ENCODE peak calls at places on chromosomes 16 and 17, in four cellular contexts. One of them, this sample, is unnamed.

GRCh38 chr17:48636177-48637018 is 10.2 kb upstream of the HOXB9 start:
- DNase-seq in RKO: no peak
- DNase-seq in AG09319: no peak
- DNase-seq in GM13976: peak
- DNase-seq in this sample: peak

GRCh38 chr17:73311428-73311780 is 397 bp downstream of the CDC42EP4 start:
- DNase-seq in RKO: no peak
- DNase-seq in AG09319: no peak
- DNase-seq in GM13976: no peak
- DNase-seq in this sample: no peak

GRCh38 chr16:57755061-57755684 is 19.6 kb downstream of the KATNB1 start:
- DNase-seq in RKO: no peak
- DNase-seq in AG09319: no peak
- DNase-seq in GM13976: no peak
- DNase-seq in this sample: no peak

GRCh38 chr17:54172654-54173316 is 350.1 kb downstream of the KIF2B start:
- DNase-seq in RKO: peak
- DNase-seq in AG09319: no peak
- DNase-seq in GM13976: no peak
- DNase-seq in this sample: no peak

GRCh38 chr16:12236491-12237030 is 260.0 kb downstream of the SNX29 start:
- DNase-seq in RKO: peak
- DNase-seq in AG09319: no peak
- DNase-seq in GM13976: no peak
- DNase-seq in this sample: no peak

GRCh38 chr17:41907185-41907556 is 11.6 kb downstream of the ACLY start:
- DNase-seq in RKO: no peak
- DNase-seq in AG09319: peak
- DNase-seq in GM13976: no peak
- DNase-seq in this sample: no peak

GRCh38 chr17:79752175-79752574 is 21.4 kb downstream of the ENPP7 start:
- DNase-seq in RKO: no peak
- DNase-seq in AG09319: no peak
- DNase-seq in GM13976: no peak
- DNase-seq in this sample: no peak

GRCh38 chr16:12629271-12629670 is 174.4 kb downstream of the CPPED1 start:
- DNase-seq in RKO: no peak
- DNase-seq in AG09319: no peak
- DNase-seq in GM13976: no peak
- DNase-seq in this sample: no peak

GRCh38 chr17:77392376-77393273 is 251.9 kb downstream of the SEC14L1 start:
- DNase-seq in RKO: no peak
- DNase-seq in AG09319: no peak
- DNase-seq in GM13976: no peak
- DNase-seq in this sample: no peak

GRCh38 chr16:68062910-68063393 is 22.2 kb upstream of the NFATC3 start:
- DNase-seq in RKO: no peak
- DNase-seq in AG09319: no peak
- DNase-seq in GM13976: no peak
- DNase-seq in this sample: no peak

GRCh38 chr16:80347900-80348299 is 192.9 kb upstream of the DYNLRB2 start:
- DNase-seq in RKO: no peak
- DNase-seq in AG09319: no peak
- DNase-seq in GM13976: no peak
- DNase-seq in this sample: no peak

GRCh38 chr16:12329246-12329995 is 352.9 kb downstream of the SNX29 start:
- DNase-seq in RKO: no peak
- DNase-seq in AG09319: no peak
- DNase-seq in GM13976: no peak
- DNase-seq in this sample: no peak

GRCh38 chr17:63772801-63773271 is 561 bp downstream of the CCDC47 start:
- DNase-seq in RKO: peak
- DNase-seq in AG09319: no peak
- DNase-seq in GM13976: peak
- DNase-seq in this sample: no peak

GRCh38 chr16:72850863-72851262 is 197.1 kb downstream of the ZFHX3 start:
- DNase-seq in RKO: no peak
- DNase-seq in AG09319: no peak
- DNase-seq in GM13976: no peak
- DNase-seq in this sample: no peak

GRCh38 chr17:69597898-69598692 is 183.6 kb downstream of the MAP2K6 start:
- DNase-seq in RKO: no peak
- DNase-seq in AG09319: no peak
- DNase-seq in GM13976: no peak
- DNase-seq in this sample: no peak